ENCODE peak calls at places on chromosomes 6 and 20, in four cellular contexts. O is HL-60, B is GM12878, H is K562. S is an unnamed sample.

GRCh38 chr6:133704371-133704770 is 184.5 kb upstream of the TCF21 start:
- DNase-seq in O (no peak), B (no peak), H (no peak), S (no peak)

GRCh38 chr6:10510592-10511367 is 10.4 kb upstream of the GCNT2 start:
- DNase-seq in H (peak), O (no peak), B (no peak), S (peak)

GRCh38 chr6:39517763-39518162 is 195.3 kb upstream of the KCNK16 start:
- DNase-seq in O (no peak), B (no peak), H (no peak), S (no peak)

GRCh38 chr6:43943099-43943766 is 173.2 kb downstream of the VEGFA start:
- DNase-seq in O (no peak), B (no peak), H (no peak), S (no peak)

GRCh38 chr6:144063744-144064401 is 31.5 kb downstream of the SF3B5 start:
- DNase-seq in B (peak), O (peak), H (peak), S (peak)

GRCh38 chr6:169857343-169858292 is 106.2 kb downstream of the ERMARD start:
- DNase-seq in B (no peak), H (no peak), O (no peak), S (no peak)

GRCh38 chr6:44104661-44105060 is 22.6 kb downstream of the MRPL14 start:
- DNase-seq in O (no peak), B (no peak), H (no peak), S (no peak)

GRCh38 chr6:13068558-13069210 is 259.7 kb downstream of the TBC1D7 start:
- DNase-seq in H (no peak), B (no peak), O (no peak), S (no peak)

GRCh38 chr20:32737371-32738223 is 5.7 kb downstream of the COMMD7 start:
- DNase-seq in B (no peak), O (no peak), H (no peak), S (no peak)

GRCh38 chr6:151379933-151380847 is 11.2 kb downstream of the ZBTB2 start:
- DNase-seq in B (no peak), O (no peak), H (no peak), S (no peak)

GRCh38 chr20:38023181-38024085 is 9.8 kb downstream of the TTI1 start:
- DNase-seq in B (no peak), H (no peak), O (no peak), S (no peak)
- TF ChIP-seq SPI1 in B (no peak), H (no peak), O (peak), S (no peak)

GRCh38 chr20:64160536-64161495 is 3.4 kb upstream of the MYT1 start:
- DNase-seq in O (no peak), H (no peak), B (no peak), S (no peak)

GRCh38 chr20:64160118-64160517 is 4.1 kb upstream of the MYT1 start:
- DNase-seq in O (no peak), B (no peak), H (no peak), S (no peak)

GRCh38 chr20:64159711-64160110 is 4.5 kb upstream of the MYT1 start:
- DNase-seq in O (no peak), H (no peak), B (no peak), S (no peak)

GRCh38 chr20:64162239-64162621 is 2.0 kb upstream of the MYT1 start:
- DNase-seq in H (no peak), B (no peak), O (no peak), S (no peak)

GRCh38 chr20:64161595-64162238 is 2.5 kb upstream of the MYT1 start:
- DNase-seq in O (no peak), B (no peak), H (peak), S (peak)
- TF ChIP-seq SPI1 in O (no peak), B (no peak), H (no peak), S (no peak)

DNA sequence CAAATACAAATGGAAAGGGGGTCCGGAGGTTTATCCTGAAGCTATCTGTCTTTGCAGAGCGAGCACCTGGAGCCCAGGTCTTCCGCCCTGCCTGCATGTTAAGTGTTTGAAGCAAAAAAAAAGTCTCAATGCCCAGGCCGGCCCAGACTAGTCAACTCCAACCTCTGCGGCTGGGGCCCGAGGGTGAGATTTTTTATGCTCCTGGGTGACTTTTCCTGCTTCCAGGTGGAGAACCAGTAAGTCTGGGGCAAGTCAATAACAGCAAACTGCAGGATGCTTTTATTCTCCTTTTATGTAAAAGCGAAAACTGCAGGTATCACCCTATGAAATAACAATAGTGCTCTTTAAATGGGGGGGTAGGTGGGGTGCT is 2.0 kb upstream of the ZBP1 start:
- DNase-seq in O (no peak), B (no peak), H (no peak), S (no peak)
- TF ChIP-seq SPI1 in O (no peak), B (no peak), H (no peak), S (no peak)

DNA sequence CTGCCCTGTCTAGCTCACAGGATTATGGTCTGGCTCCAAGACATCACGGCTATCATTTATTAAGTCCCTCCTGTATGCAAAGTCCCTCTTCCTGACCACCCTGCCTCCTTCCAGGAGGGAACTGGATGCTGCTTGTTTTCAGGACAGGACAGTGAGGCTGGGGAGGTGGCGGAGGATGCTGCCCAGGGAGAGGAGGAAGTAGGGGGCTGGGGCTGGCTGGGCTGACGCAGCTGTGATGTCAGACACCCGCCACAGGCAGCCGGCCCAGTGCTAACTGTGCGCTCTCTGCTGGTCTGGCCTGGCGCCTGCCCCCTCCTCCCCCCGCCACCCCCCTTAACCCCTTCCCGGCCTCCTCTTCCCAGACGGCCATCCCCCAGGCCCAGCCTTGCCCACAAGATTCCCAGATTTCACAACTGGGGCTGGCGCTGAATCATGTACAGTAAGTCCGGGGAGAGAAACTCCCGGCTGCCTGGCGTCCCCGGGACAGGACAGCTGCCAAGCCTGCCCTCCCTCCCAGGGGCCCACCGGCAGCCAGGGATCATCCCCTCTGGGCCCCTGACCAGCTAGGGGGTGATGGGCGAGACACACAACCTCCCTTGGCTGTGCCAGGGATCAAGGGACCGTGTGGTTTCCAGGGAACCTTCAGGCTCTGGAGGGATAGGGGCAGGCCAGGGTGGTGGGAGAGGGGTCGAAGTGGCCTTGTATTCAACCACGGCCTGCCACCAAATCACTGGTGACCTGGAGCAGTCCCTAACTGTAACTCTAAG is 118.1 kb downstream of the CEBPB start:
- DNase-seq in B (no peak), H (peak), O (peak), S (no peak)
- TF ChIP-seq SPI1 in B (no peak), H (no peak), O (no peak), S (no peak)

DNA sequence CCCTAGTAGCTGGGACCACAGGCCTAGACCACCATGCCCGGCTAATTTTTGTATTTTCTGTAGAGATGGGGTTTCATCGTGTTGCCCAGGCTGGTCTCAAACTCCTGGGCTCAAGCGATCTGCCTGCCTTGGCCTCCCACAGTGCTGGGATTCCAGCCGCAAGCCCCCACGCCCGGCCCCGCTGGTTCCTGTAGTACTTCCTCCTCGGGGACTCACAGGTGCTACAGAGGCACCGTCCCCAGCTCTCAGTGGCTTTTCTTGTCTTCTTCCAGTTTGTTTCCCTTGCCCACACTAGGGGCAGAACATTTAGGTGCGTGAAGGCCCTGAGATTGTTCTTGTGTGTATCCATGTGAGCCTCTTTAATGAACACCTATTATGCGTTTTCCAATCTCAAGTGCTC is 773 bp upstream of the ZBP1 start:
- DNase-seq in H (no peak), B (no peak), O (no peak), S (no peak)
- TF ChIP-seq SPI1 in H (no peak), B (no peak), O (no peak), S (no peak)

GRCh38 chr20:62355527-62356142 is 11.5 kb downstream of the LAMA5 start:
- DNase-seq in H (no peak), O (no peak), B (no peak), S (no peak)

GRCh38 chr20:62357681-62358080 is 9.4 kb downstream of the LAMA5 start:
- DNase-seq in H (no peak), O (no peak), B (no peak), S (no peak)

GRCh38 chr20:62356948-62357667 is 10.0 kb downstream of the LAMA5 start:
- DNase-seq in H (peak), B (no peak), O (no peak), S (no peak)

GRCh38 chr20:62354811-62355341 is 12.2 kb downstream of the LAMA5 start:
- DNase-seq in H (no peak), O (no peak), B (no peak), S (no peak)

DNA sequence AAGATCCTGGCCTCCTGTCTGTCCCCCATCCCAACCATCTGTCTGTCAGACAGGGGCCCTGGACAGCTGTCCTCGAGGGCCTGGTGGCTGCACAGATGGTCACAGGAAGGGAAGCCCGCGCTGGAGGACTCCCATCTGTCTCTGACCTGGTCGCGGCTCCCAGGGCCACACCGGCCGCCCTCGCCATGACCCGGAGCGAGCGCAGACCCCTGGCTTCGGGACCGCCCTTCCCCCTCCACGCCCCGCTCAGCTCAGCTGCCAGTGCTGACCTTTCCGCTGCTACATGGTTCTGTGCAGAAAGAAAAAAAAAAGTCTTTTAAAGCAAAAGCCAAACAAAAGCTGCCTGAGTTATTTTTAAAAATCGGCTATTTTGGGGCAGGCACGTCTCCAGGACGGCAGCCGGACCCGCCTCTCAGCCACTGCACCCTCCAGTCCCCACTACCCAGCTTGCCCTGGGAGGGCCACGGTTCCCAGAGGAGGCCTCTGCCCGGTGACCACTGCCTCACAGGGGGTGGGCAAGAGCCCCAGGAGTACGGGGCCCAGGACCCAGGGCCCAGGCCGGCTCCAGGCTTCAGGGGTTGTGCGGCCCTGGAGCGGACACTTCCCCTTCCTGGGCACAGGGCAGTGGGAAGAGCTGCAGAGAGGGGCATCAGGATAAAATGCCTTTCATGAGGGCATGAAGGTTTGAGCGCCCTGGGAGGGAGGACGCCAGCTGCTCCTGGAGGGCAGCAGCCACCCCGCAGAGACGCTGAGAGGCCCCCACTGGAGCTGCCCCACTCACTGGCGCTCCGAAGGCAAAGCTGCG is 10.8 kb downstream of the LAMA5 start:
- DNase-seq in B (no peak), O (no peak), H (no peak), S (no peak)
- TF ChIP-seq SPI1 in B (no peak), O (no peak), H (no peak), S (no peak)

DNA sequence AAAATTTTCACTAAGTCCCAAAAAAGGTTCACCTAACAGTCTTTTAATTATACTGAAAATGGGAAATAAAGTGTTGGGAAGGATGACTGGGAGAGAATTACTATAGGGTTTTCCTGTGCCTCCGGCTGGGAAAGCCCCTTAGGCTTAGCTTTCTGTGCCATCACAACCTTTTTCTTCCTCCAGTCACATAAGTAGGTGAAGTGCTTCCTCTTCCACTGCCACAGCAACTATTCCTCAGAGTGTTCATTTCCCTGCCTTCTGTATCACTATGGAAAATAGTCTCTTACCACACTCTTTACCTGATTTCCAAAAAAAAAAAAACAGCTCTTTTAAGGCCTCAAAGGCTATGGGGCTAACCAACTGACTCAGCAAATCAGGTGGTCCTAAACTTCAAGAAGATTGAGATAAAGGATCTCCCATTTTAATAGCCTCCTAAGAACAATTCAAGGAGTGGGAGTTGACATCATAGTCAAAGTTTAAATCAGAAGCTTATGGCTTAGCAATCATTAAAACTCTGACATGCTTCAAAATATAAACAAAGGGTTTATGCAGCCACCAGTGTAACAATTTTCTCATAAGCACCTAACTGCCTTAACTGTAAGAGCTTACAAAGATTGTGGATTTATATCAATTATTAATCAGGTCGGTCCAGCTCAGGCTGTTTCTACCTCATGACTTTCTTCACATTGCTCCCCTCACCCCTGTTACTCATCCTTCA is 95.4 kb downstream of the RNGTT start:
- DNase-seq in B (no peak), H (no peak), O (no peak), S (no peak)
- TF ChIP-seq SPI1 in B (no peak), H (no peak), O (no peak), S (no peak)

DNA sequence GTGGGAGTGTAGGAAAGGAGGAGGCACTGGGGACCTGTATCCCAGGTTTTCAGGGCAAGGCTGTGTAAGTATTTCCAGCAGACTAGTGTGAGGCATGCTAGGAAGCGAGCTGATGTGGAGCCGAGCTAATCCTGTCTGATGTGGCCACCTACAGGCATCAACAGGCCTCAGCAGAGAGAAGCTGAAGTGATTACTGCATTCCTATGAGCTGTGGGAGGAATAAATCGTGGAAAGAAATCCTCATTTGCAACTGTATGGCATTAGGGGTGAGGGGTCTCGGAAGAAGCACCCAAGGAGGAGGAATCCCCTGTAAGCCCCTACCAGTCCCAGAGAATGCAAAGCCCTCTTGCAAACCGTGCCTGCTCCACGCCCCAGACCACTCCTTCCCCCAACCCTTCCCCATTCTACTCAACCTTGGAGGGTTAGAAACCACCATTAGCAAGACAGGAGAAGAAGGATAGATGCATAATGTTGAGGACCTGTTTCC is 41.6 kb downstream of the C6orf15 start:
- DNase-seq in O (no peak), H (peak), B (no peak), S (no peak)
- TF ChIP-seq SPI1 in O (no peak), H (no peak), B (no peak), S (no peak)

DNA sequence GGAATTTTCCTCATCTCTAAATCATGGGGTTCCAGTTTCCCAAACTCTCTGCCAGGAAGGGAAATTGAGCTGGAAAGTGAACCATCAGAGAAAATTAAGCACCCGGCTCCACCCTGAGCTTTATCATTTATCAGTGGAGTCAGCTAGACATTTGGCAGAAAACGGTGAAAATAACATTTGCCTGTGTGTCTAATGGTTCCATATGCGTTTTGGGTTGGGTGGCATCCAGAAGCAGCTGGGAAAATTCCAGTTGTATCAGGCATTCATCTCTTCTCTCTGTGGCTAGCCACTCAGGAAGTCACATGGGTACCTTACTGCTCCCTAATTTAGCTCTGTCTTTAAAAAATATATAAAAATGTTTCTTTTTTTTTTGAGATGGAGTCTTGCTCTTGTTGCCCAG is 25.4 kb upstream of the ZNFX1 start:
- DNase-seq in H (no peak), O (no peak), B (no peak), S (no peak)
- TF ChIP-seq SPI1 in H (no peak), O (no peak), B (no peak), S (no peak)

S was measured in GM12891.